ENCODE peak calls at places on chromosomes 6 and 20, in five cellular contexts. Y, Z, F, S and N are unnamed samples.

GRCh38 chr20:45105317-45105716 is 4.4 kb upstream of the KCNS1 start:
- DNase-seq in Y (no peak), Z (no peak), F (no peak), S (peak; percentile 15), N (no peak)

GRCh38 chr6:3052481-3053230 is 15.6 kb upstream of the RIPK1 start:
- DNase-seq in Y (no peak), Z (no peak), F (no peak), S (peak; percentile 53), N (no peak)

GRCh38 chr20:52896348-52896747 is 75.8 kb upstream of the TSHZ2 start:
- DNase-seq in Y (no peak), Z (no peak), F (no peak), S (no peak), N (no peak)

GRCh38 chr20:44748005-44748370 is 2.3 kb downstream of the KCNK15 start:
- DNase-seq in Y (no peak), Z (no peak), F (no peak), S (no peak), N (no peak)

GRCh38 chr6:166556871-166557322 is 29.6 kb downstream of the RAMACL start:
- DNase-seq in Y (peak; percentile 88), Z (peak; percentile 89), F (no peak), S (no peak), N (peak; percentile 79)

GRCh38 chr6:14118444-14118843 is 872 bp downstream of the CD83 start:
- DNase-seq in Y (no peak), Z (no peak), F (no peak), S (no peak), N (no peak)

GRCh38 chr6:108442770-108443520 is 117.8 kb upstream of the FOXO3 start:
- DNase-seq in Y (no peak), Z (no peak), F (no peak), S (no peak), N (no peak)

GRCh38 chr6:10690651-10691445 is 3.6 kb downstream of the C6orf52 start:
- DNase-seq in Y (no peak), Z (no peak), F (peak; percentile 53), S (no peak), N (no peak)

GRCh38 chr6:16322666-16323312 is 84.4 kb downstream of the GMPR start:
- DNase-seq in Y (no peak), Z (peak; percentile 70), F (no peak), S (peak; percentile 91), N (peak; percentile 75)

GRCh38 chr20:37523012-37523391 is 2.0 kb downstream of the NNAT start:
- DNase-seq in Y (no peak), Z (no peak), F (no peak), S (no peak), N (no peak)

GRCh38 chr6:37502703-37503485 is 3.2 kb upstream of the CCDC167 start:
- DNase-seq in Y (no peak), Z (no peak), F (no peak), S (no peak), N (no peak)

GRCh38 chr20:53842301-53843099 is 227.9 kb downstream of the BCAS1 start:
- DNase-seq in Y (no peak), Z (no peak), F (no peak), S (no peak), N (no peak)

GRCh38 chr6:33147807-33148666 is 44.2 kb downstream of the COL11A2 start:
- DNase-seq in Y (no peak), Z (no peak), F (peak; percentile 36), S (peak; percentile 49), N (no peak)

GRCh38 chr6:111011360-111012142 is 29.7 kb downstream of the RPF2 start:
- DNase-seq in Y (no peak), Z (no peak), F (peak; percentile 66), S (peak; percentile 40), N (no peak)

GRCh38 chr20:51811040-51811351 is 8.7 kb upstream of the SALL4 start:
- DNase-seq in Y (no peak), Z (no peak), F (no peak), S (no peak), N (no peak)

GRCh38 chr6:14118091-14118439 is 493 bp downstream of the CD83 start:
- DNase-seq in Y (no peak), Z (no peak), F (no peak), S (no peak), N (no peak)

GRCh38 chr6:66496659-66497058 is 789.6 kb upstream of the EYS start:
- DNase-seq in Y (no peak), Z (no peak), F (peak; percentile 60), S (peak; percentile 1), N (no peak)

GRCh38 chr6:48866681-48867080 is 596.4 kb downstream of the MMUT start:
- DNase-seq in Y (no peak), Z (no peak), F (no peak), S (no peak), N (no peak)

GRCh38 chr20:38723069-38723981 is 961 bp upstream of the SLC32A1 start:
- DNase-seq in Y (no peak), Z (no peak), F (no peak), S (no peak), N (no peak)

GRCh38 chr6:30888472-30889137 is 4.3 kb downstream of the DDR1 start:
- DNase-seq in Y (no peak), Z (no peak), F (no peak), S (peak; percentile 58), N (no peak)

GRCh38 chr20:40359127-40359892 is 329.7 kb downstream of the MAFB start:
- DNase-seq in Y (no peak), Z (no peak), F (no peak), S (no peak), N (no peak)

GRCh38 chr6:160036790-160037206 is 67.9 kb downstream of the IGF2R start:
- DNase-seq in Y (no peak), Z (no peak), F (no peak), S (no peak), N (no peak)

GRCh38 chr20:40997116-40997515 is 31.5 kb upstream of the TOP1 start:
- DNase-seq in Y (no peak), Z (no peak), F (no peak), S (no peak), N (no peak)

GRCh38 chr6:1144842-1145755 is 166.8 kb upstream of the FOXQ1 start:
- DNase-seq in Y (no peak), Z (no peak), F (no peak), S (no peak), N (no peak)

GRCh38 chr20:63360850-63361497 is at the start of gene CHRNA4:
- DNase-seq in Y (no peak), Z (no peak), F (no peak), S (no peak), N (no peak)

GRCh38 chr6:167567142-167568033 is 242.5 kb downstream of the TTLL2 start:
- DNase-seq in Y (no peak), Z (no peak), F (no peak), S (no peak), N (no peak)

GRCh38 chr20:47358672-47359532 is 2.4 kb upstream of the ZMYND8 start:
- DNase-seq in Y (peak; percentile 75), Z (peak; percentile 63), F (peak; percentile 74), S (peak; percentile 90), N (peak; percentile 75)

GRCh38 chr20:59645316-59645715 is 41.0 kb downstream of the PHACTR3 start:
- DNase-seq in Y (no peak), Z (no peak), F (no peak), S (no peak), N (no peak)

GRCh38 chr20:59645761-59646171 is 41.4 kb downstream of the PHACTR3 start:
- DNase-seq in Y (no peak), Z (no peak), F (no peak), S (no peak), N (no peak)

GRCh38 chr20:59646487-59646886 is 42.1 kb downstream of the PHACTR3 start:
- DNase-seq in Y (no peak), Z (no peak), F (no peak), S (no peak), N (no peak)

GRCh38 chr20:59644371-59644939 is 40.1 kb downstream of the PHACTR3 start:
- DNase-seq in Y (no peak), Z (no peak), F (no peak), S (no peak), N (no peak)

GRCh38 chr20:59643616-59644061 is 39.3 kb downstream of the PHACTR3 start:
- DNase-seq in Y (no peak), Z (no peak), F (no peak), S (no peak), N (no peak)
- H3K9me3 ChIP-seq in Y (no peaks in the 10 kb centered on the region), Z (no peaks in the 10 kb centered on the region), F (no peaks in the 10 kb centered on the region), S (no peaks in the 10 kb centered on the region), N (no peaks in the 10 kb centered on the region)

DNA sequence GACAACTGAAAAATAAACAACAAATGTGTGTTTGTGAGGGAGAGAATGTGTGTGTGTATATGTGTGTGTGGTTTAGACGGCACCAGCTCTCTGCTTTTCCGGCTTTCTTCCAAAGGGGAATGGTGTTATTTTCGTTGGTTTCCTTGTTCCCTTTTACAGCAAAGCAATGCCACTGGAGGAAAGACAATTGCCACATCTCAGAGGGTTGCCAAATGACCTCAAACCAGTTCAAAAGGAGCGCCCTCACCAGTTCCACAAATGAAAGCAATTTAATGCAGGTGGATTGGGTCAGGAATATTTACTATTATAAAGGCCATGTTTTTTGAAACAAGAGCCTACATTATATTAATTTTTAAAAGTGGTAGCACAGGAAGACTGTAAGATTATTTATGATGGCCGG is 587.1 kb downstream of the PRKN start:
- DNase-seq in Y (no peak), Z (no peak), F (no peak), S (no peak), N (no peak)
- H3K4me3 ChIP-seq in Y (no peak overlapping the region), Z (no peak overlapping the region), F (no peak overlapping the region), S (no peak overlapping the region), N (no peak overlapping the region)

GRCh38 chr6:170153436-170154319 is 137.2 kb downstream of the DLL1 start:
- DNase-seq in Y (no peak), Z (no peak), F (no peak), S (no peak), N (peak; percentile 43)
- H3K9me3 ChIP-seq in Y (no peaks in the 10 kb centered on the region), Z (no peaks in the 10 kb centered on the region), F (no peaks in the 10 kb centered on the region), S (no peaks in the 10 kb centered on the region), N (no peaks in the 10 kb centered on the region)

GRCh38 chr6:20301256-20301655 is 89.0 kb upstream of the MBOAT1 start:
- DNase-seq in Y (no peak), Z (no peak), F (no peak), S (no peak), N (no peak)
- H3K4me3 ChIP-seq in Y (no peak overlapping the region), Z (no peak overlapping the region), F (no peak overlapping the region), S (no peak overlapping the region), N (no peak overlapping the region)